ENCODE peak calls at places on chromosomes 11 and 22, in seven cellular contexts. One of them, this sample, is unnamed.

GRCh38 chr11:57410287-57410686 is 16.6 kb downstream of the SLC43A3 start:
- DNase-seq in HFFc6: peak
- DNase-seq in nephron progenitor cell: no peak
- DNase-seq in Calu3: no peak
- DNase-seq in A549: no peak
- DNase-seq in CD14-positive monocyte: no peak
- DNase-seq in GM10248: no peak
- DNase-seq in this sample: no peak

GRCh38 chr11:134633276-134633675 is 221.2 kb upstream of the B3GAT1 start:
- DNase-seq in HFFc6: no peak
- DNase-seq in nephron progenitor cell: no peak
- DNase-seq in Calu3: no peak
- DNase-seq in A549: no peak
- DNase-seq in CD14-positive monocyte: no peak
- DNase-seq in GM10248: no peak
- DNase-seq in this sample: no peak

GRCh38 chr11:9138612-9139579 is 47.5 kb upstream of the SCUBE2 start:
- DNase-seq in HFFc6: peak
- DNase-seq in nephron progenitor cell: no peak
- DNase-seq in Calu3: peak
- DNase-seq in A549: peak
- DNase-seq in CD14-positive monocyte: no peak
- DNase-seq in GM10248: no peak
- DNase-seq in this sample: no peak

GRCh38 chr11:82858133-82858532 is 42.1 kb downstream of the PRCP start:
- DNase-seq in HFFc6: no peak
- DNase-seq in nephron progenitor cell: no peak
- DNase-seq in Calu3: no peak
- DNase-seq in A549: no peak
- DNase-seq in CD14-positive monocyte: no peak
- DNase-seq in GM10248: no peak
- DNase-seq in this sample: no peak

GRCh38 chr11:71286701-71287643 is 34.6 kb upstream of the SHANK2 start:
- DNase-seq in HFFc6: peak
- DNase-seq in nephron progenitor cell: no peak
- DNase-seq in Calu3: peak
- DNase-seq in A549: no peak
- DNase-seq in CD14-positive monocyte: no peak
- DNase-seq in GM10248: no peak
- DNase-seq in this sample: no peak

GRCh38 chr11:8230178-8230859 is 33.4 kb downstream of the LMO1 start:
- DNase-seq in HFFc6: no peak
- DNase-seq in nephron progenitor cell: no peak
- DNase-seq in Calu3: no peak
- DNase-seq in A549: no peak
- DNase-seq in CD14-positive monocyte: no peak
- DNase-seq in GM10248: no peak
- DNase-seq in this sample: no peak

GRCh38 chr11:118774032-118774431 is 16.9 kb downstream of the DDX6 start:
- DNase-seq in HFFc6: no peak
- DNase-seq in nephron progenitor cell: no peak
- DNase-seq in Calu3: no peak
- DNase-seq in A549: no peak
- DNase-seq in CD14-positive monocyte: no peak
- DNase-seq in GM10248: no peak
- DNase-seq in this sample: no peak

GRCh38 chr11:30919389-30920172 is 333.4 kb upstream of the MPPED2 start:
- DNase-seq in HFFc6: no peak
- DNase-seq in nephron progenitor cell: no peak
- DNase-seq in Calu3: no peak
- DNase-seq in A549: no peak
- DNase-seq in CD14-positive monocyte: peak
- DNase-seq in GM10248: no peak
- DNase-seq in this sample: no peak

GRCh38 chr11:5550440-5551095 is 2.2 kb upstream of the OR52H1 start:
- DNase-seq in HFFc6: peak
- DNase-seq in nephron progenitor cell: no peak
- DNase-seq in Calu3: no peak
- DNase-seq in A549: no peak
- DNase-seq in CD14-positive monocyte: no peak
- DNase-seq in GM10248: no peak
- DNase-seq in this sample: no peak

GRCh38 chr11:65266210-65266609 is 4.4 kb downstream of the POLA2 start:
- DNase-seq in HFFc6: no peak
- DNase-seq in nephron progenitor cell: no peak
- DNase-seq in Calu3: no peak
- DNase-seq in A549: no peak
- DNase-seq in CD14-positive monocyte: no peak
- DNase-seq in GM10248: no peak
- DNase-seq in this sample: no peak

GRCh38 chr22:31681625-31682345 is 19.8 kb upstream of the PISD start:
- DNase-seq in HFFc6: peak
- DNase-seq in nephron progenitor cell: no peak
- DNase-seq in Calu3: no peak
- DNase-seq in A549: no peak
- DNase-seq in CD14-positive monocyte: no peak
- DNase-seq in GM10248: no peak
- DNase-seq in this sample: no peak

GRCh38 chr11:113506461-113506860 is 31.3 kb upstream of the DRD2 start:
- DNase-seq in HFFc6: no peak
- DNase-seq in nephron progenitor cell: no peak
- DNase-seq in Calu3: no peak
- DNase-seq in A549: no peak
- DNase-seq in CD14-positive monocyte: no peak
- DNase-seq in GM10248: no peak
- DNase-seq in this sample: no peak

GRCh38 chr11:46896719-46897406 is 21.5 kb downstream of the LRP4 start:
- DNase-seq in HFFc6: peak
- DNase-seq in nephron progenitor cell: no peak
- DNase-seq in Calu3: peak
- DNase-seq in A549: peak
- DNase-seq in CD14-positive monocyte: no peak
- DNase-seq in GM10248: peak
- DNase-seq in this sample: no peak

GRCh38 chr11:85663781-85664560 is 958 bp downstream of the CREBZF start:
- DNase-seq in HFFc6: peak
- DNase-seq in nephron progenitor cell: peak
- DNase-seq in Calu3: peak
- DNase-seq in A549: peak
- DNase-seq in CD14-positive monocyte: peak
- DNase-seq in GM10248: peak
- DNase-seq in this sample: peak

GRCh38 chr11:95148421-95148820 is 58.8 kb downstream of the ENDOD1 start:
- DNase-seq in HFFc6: no peak
- DNase-seq in nephron progenitor cell: no peak
- DNase-seq in Calu3: no peak
- DNase-seq in A549: no peak
- DNase-seq in CD14-positive monocyte: no peak
- DNase-seq in GM10248: no peak
- DNase-seq in this sample: no peak

GRCh38 chr11:34492806-34493414 is 20.7 kb downstream of the ELF5 start:
- DNase-seq in HFFc6: peak
- DNase-seq in nephron progenitor cell: peak
- DNase-seq in Calu3: peak
- DNase-seq in A549: peak
- DNase-seq in CD14-positive monocyte: no peak
- DNase-seq in GM10248: peak
- DNase-seq in this sample: peak

GRCh38 chr11:127002669-127003259 is 2.2 kb upstream of the KIRREL3 start:
- DNase-seq in HFFc6: no peak
- DNase-seq in nephron progenitor cell: no peak
- DNase-seq in Calu3: no peak
- DNase-seq in A549: no peak
- DNase-seq in CD14-positive monocyte: no peak
- DNase-seq in GM10248: no peak
- DNase-seq in this sample: no peak

GRCh38 chr11:73990727-73991126 is 8.1 kb upstream of the UCP2 start:
- DNase-seq in HFFc6: no peak
- DNase-seq in nephron progenitor cell: no peak
- DNase-seq in Calu3: no peak
- DNase-seq in A549: no peak
- DNase-seq in CD14-positive monocyte: no peak
- DNase-seq in GM10248: no peak
- DNase-seq in this sample: no peak

GRCh38 chr11:113484223-113484622 is 9.0 kb upstream of the DRD2 start:
- DNase-seq in HFFc6: no peak
- DNase-seq in nephron progenitor cell: no peak
- DNase-seq in Calu3: no peak
- DNase-seq in A549: no peak
- DNase-seq in CD14-positive monocyte: no peak
- DNase-seq in GM10248: no peak
- DNase-seq in this sample: no peak

GRCh38 chr11:128686745-128687177 is 7.1 kb upstream of the FLI1 start:
- DNase-seq in HFFc6: no peak
- DNase-seq in nephron progenitor cell: peak
- DNase-seq in Calu3: no peak
- DNase-seq in A549: no peak
- DNase-seq in CD14-positive monocyte: peak
- DNase-seq in GM10248: peak
- DNase-seq in this sample: peak

DNA sequence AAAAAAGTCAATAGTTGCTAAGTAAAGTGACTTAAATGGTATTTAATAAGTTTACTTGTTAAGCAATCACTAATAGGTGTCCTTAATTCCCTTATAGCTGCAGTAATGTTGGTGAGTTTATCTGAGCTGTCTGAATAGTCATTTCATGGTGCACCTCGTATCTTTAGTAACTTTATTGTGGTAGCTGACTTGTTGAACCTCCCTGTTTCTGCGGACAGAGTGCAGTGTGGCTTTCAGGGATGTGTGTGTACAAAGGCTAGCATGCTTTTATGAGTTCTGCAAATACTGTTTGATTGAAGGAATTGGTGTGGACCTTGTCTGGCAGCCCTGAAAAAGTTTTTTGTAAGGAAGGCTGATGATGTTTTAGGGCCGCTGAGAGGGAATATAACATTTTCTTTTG is 2.6 kb downstream of the ZNRF3 start:
- DNase-seq in HFFc6: no peak
- DNase-seq in nephron progenitor cell: no peak
- DNase-seq in Calu3: no peak
- DNase-seq in A549: no peak
- DNase-seq in CD14-positive monocyte: no peak
- DNase-seq in GM10248: no peak
- DNase-seq in this sample: no peak
- TF ChIP-seq CTCF in HFFc6: no peak
- TF ChIP-seq CTCF in nephron progenitor cell: no peak
- TF ChIP-seq CTCF in Calu3: no peak
- TF ChIP-seq CTCF in A549: no peak
- TF ChIP-seq CTCF in CD14-positive monocyte: no peak
- TF ChIP-seq CTCF in GM10248: no peak
- TF ChIP-seq CTCF in this sample: no peak

GRCh38 chr11:125241104-125241503 is 76.6 kb downstream of the PKNOX2 start:
- DNase-seq in HFFc6: no peak
- DNase-seq in nephron progenitor cell: no peak
- DNase-seq in Calu3: no peak
- DNase-seq in A549: no peak
- DNase-seq in CD14-positive monocyte: no peak
- DNase-seq in GM10248: no peak
- DNase-seq in this sample: no peak
- TF ChIP-seq CTCF in HFFc6: no peak
- TF ChIP-seq CTCF in nephron progenitor cell: no peak
- TF ChIP-seq CTCF in Calu3: no peak
- TF ChIP-seq CTCF in A549: no peak
- TF ChIP-seq CTCF in CD14-positive monocyte: no peak
- TF ChIP-seq CTCF in GM10248: no peak
- TF ChIP-seq CTCF in this sample: no peak

DNA sequence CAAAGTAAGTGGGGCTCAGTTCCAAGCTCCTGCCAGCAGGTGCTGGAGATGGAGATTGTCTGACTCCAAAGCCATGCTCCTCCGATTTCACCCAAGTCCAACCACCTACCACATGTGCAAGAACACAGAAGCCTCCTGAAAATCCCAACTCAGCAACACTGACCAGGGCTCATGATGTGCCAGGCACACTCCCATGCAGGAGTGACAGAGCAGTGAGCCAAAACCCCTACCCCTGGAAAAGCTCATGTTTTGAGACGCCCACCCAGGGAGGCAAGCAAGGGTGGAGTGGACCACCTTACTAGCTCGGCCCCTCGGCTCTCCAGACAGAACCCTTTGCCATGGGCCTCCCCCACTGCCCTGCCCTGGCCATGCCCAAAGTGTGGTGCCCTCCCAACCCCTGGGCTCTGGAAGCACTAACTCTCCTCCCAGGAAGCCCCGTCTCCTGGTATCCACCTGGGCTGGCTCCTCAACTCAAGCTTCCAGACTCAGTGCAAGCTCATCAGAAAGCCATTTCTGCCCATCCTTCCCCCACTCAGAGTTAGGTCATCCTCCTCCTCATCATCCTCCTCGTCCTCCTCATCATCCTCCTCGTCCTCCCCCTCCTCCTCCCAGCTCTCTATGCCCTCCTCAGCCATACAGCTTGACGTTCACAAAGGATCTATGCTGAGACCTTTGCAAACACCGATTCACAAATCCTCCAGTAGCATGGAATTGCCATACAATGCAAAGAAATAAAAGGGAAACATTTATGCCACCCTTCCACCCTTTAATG is 154.9 kb downstream of the MPPED1 start:
- DNase-seq in HFFc6: no peak
- DNase-seq in nephron progenitor cell: no peak
- DNase-seq in Calu3: no peak
- DNase-seq in A549: no peak
- DNase-seq in CD14-positive monocyte: no peak
- DNase-seq in GM10248: no peak
- DNase-seq in this sample: no peak
- TF ChIP-seq CTCF in HFFc6: no peak
- TF ChIP-seq CTCF in nephron progenitor cell: no peak
- TF ChIP-seq CTCF in Calu3: no peak
- TF ChIP-seq CTCF in A549: no peak
- TF ChIP-seq CTCF in CD14-positive monocyte: no peak
- TF ChIP-seq CTCF in GM10248: no peak
- TF ChIP-seq CTCF in this sample: no peak

DNA sequence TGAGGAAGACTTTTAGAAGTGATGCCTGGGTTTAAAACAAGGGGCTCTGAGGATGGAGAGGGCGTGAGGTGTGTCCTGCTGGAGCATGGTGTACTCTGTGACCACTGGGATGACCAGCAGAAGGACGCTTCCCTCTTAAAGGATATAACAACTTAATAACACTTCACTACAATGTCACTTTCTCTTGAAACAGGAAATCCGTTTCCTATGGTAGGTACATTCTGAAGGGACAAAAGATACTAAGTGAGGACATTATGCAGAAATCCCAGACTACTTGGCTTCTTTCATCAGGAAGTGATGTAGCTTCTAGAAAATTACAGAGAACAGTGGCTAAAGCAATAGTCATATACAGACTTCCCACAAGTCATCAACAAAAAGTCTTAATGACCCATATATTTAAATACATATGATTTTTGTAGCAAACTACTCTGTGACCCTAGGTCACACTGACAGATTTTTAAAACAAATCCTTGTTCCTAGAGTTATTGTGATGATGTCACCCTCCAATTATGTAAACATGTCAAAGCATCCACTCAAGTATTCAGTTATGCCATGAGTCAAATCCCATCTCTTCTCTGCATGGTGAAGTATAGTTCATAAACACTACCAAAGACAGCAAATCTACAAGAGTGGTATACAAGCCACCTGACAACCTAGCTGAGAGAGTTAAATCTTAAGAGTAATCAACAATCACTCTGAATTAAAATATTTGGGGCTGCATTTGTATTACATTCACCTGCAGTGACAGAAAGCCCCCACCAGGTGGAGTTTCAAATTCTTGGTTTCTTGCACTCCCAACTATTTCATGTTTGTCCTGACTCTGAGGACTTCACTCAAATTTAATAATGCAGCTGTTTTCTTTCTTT is 32.8 kb downstream of the PITPNB start:
- DNase-seq in HFFc6: peak
- DNase-seq in nephron progenitor cell: peak
- DNase-seq in Calu3: peak
- DNase-seq in A549: peak
- DNase-seq in CD14-positive monocyte: no peak
- DNase-seq in GM10248: peak
- DNase-seq in this sample: peak
- TF ChIP-seq CTCF in HFFc6: peak
- TF ChIP-seq CTCF in nephron progenitor cell: peak
- TF ChIP-seq CTCF in Calu3: peak
- TF ChIP-seq CTCF in A549: peak
- TF ChIP-seq CTCF in CD14-positive monocyte: peak
- TF ChIP-seq CTCF in GM10248: peak
- TF ChIP-seq CTCF in this sample: peak